ENCODE peak calls at places on chromosomes 3 and 15, in five cellular contexts. F, W, Y, H and P are unnamed samples.
A peak's percentile ranks its signal among the peaks of the same experiment; 100 is the strongest.

GRCh38 chr15:25246641-25247417 is 192.0 kb downstream of the UBE3A start:
- DNase-seq in F (no peak), W (no peak), Y (no peak), H (no peak), P (no peak)

GRCh38 chr15:70013647-70014310 is 83.9 kb downstream of the TLE3 start:
- DNase-seq in F (no peak), W (no peak), Y (no peak), H (no peak), P (no peak)

GRCh38 chr3:43162573-43163084 is 56.8 kb upstream of the POMGNT2 start:
- DNase-seq in F (no peak), W (no peak), Y (peak; percentile 31), H (peak; percentile 66), P (no peak)

GRCh38 chr3:122975163-122975923 is 52.2 kb downstream of the SEMA5B start:
- DNase-seq in F (no peak), W (peak; percentile 24), Y (peak; percentile 2), H (peak; percentile 14), P (peak; percentile 45)

GRCh38 chr15:76648732-76649444 is 256.3 kb downstream of the SCAPER start:
- DNase-seq in F (no peak), W (no peak), Y (no peak), H (no peak), P (no peak)

GRCh38 chr3:76551739-76552138 is 488.2 kb upstream of the ROBO2 start:
- DNase-seq in F (no peak), W (no peak), Y (no peak), H (no peak), P (no peak)

GRCh38 chr3:182729903-182730674 is 63.2 kb upstream of the ATP11B start:
- DNase-seq in F (peak; percentile 62), W (no peak), Y (no peak), H (no peak), P (peak; percentile 41)

GRCh38 chr15:44788748-44789147 is 52.4 kb downstream of the TRIM69 start:
- DNase-seq in F (no peak), W (no peak), Y (no peak), H (no peak), P (no peak)

GRCh38 chr15:87816811-87817210 is 439.7 kb downstream of the NTRK3 start:
- DNase-seq in F (no peak), W (no peak), Y (no peak), H (no peak), P (no peak)